ENCODE peak calls at places on chromosomes 11 and 22, in eight cellular contexts. N is activated T-helper 1 cell treated with anti-CD3 and anti-CD28 coated beads, Interleukin-2, amount 50 U/mL, for 16 hours; S is activated CD8-positive, alpha-beta memory T cell treated with anti-CD3 and anti-CD28 coated beads for 1 hour; P is neuronal stem cell; C is GM12865; T is DMS79 treated with DMSO at 0.1 percent for 48 hours; E is HEK293T; Y is activated CD4-positive, alpha-beta T cell treated with anti-CD3 and anti-CD28 coated beads, Interleukin-2, amount 10 ng/mL, durations not matched to agents 7 days and 5 days. K is an unnamed sample.
A peak's percentile ranks its signal among the peaks of the same experiment; 100 is the strongest.

GRCh38 chr11:68012843-68013610 is 2.9 kb downstream of the ALDH3B1 start:
- DNase-seq in N (no peak), S (no peak), P (no peak), C (no peak), T (no peak), E (no peak), Y (no peak), K (no peak)

GRCh38 chr11:20909995-20910726 is 240.8 kb downstream of the NELL1 start:
- DNase-seq in N (no peak), S (no peak), P (no peak), C (no peak), T (no peak), E (no peak), Y (no peak), K (no peak)

GRCh38 chr22:37633693-37634504 is 5.6 kb upstream of the SH3BP1 start:
- DNase-seq in N (peak; percentile 26), S (no peak), P (peak; percentile 61), C (peak; percentile 90), T (no peak), E (no peak), Y (peak; percentile 62), K (peak; percentile 48)

GRCh38 chr11:3009481-3009880 is 17.4 kb upstream of the NAP1L4 start:
- DNase-seq in N (no peak), S (no peak), P (no peak), C (peak; percentile 52), T (no peak), E (no peak), Y (no peak), K (no peak)

GRCh38 chr11:17531071-17531817 is 13.0 kb downstream of the USH1C start:
- DNase-seq in N (no peak), S (no peak), P (no peak), C (no peak), T (no peak), E (no peak), Y (no peak), K (no peak)

GRCh38 chr11:19714387-19715363 is 2.0 kb downstream of the NAV2 start:
- DNase-seq in N (no peak), S (no peak), P (no peak), C (no peak), T (peak; percentile 77), E (no peak), Y (no peak), K (no peak)

GRCh38 chr22:43483669-43484068 is 71.9 kb downstream of the MPPED1 start:
- DNase-seq in N (no peak), S (no peak), P (no peak), C (no peak), T (no peak), E (no peak), Y (no peak), K (no peak)

GRCh38 chr11:45369294-45369693 is 83.2 kb upstream of the SYT13 start:
- DNase-seq in N (no peak), S (no peak), P (no peak), C (no peak), T (no peak), E (no peak), Y (no peak), K (no peak)

GRCh38 chr11:2806351-2807058 is 79.1 kb downstream of the CDKN1C start:
- DNase-seq in N (no peak), S (no peak), P (no peak), C (no peak), T (no peak), E (no peak), Y (no peak), K (no peak)